ENCODE peak calls at places on chromosomes 11 and 22, in ten cellular contexts. Q is heart right ventricle, U is left ventricle myocardium inferior, A is AG04450, T is spleen, O is lower leg skin, V is RWPE1, L is tibial artery, C is upper lobe of left lung, Z is endothelial cell. Y is an unnamed sample.

GRCh38 chr11:43269229-43269928 is 42.4 kb upstream of the API5 start:
- DNase-seq in Q (peak), U (peak), A (no peak), T (peak), O (no peak), V (no peak), L (no peak), C (peak), Z (no peak), Y (no peak)

GRCh38 chr11:64564419-64564818 is 26.6 kb upstream of the SLC22A12 start:
- DNase-seq in Q (no peak), U (no peak), A (no peak), T (peak), O (no peak), V (no peak), L (no peak), C (no peak), Z (no peak), Y (no peak)

GRCh38 chr22:29716814-29717213 is 3.0 kb upstream of the CABP7 start:
- DNase-seq in Q (peak), U (peak), A (peak), T (no peak), O (no peak), V (no peak), L (peak), C (no peak), Z (peak), Y (peak)

GRCh38 chr11:84886344-84886743 is 740.8 kb downstream of the DLG2 start:
- DNase-seq in Q (peak), U (no peak), A (no peak), T (no peak), O (no peak), V (no peak), L (no peak), C (no peak), Z (no peak), Y (no peak)

GRCh38 chr22:40757071-40757470 is 62.1 kb downstream of the SLC25A17 start:
- DNase-seq in Q (no peak), U (no peak), A (no peak), T (no peak), O (no peak), V (peak), L (no peak), C (no peak), Z (no peak), Y (no peak)

GRCh38 chr22:45073064-45073463 is 63.3 kb upstream of the PHF21B start:
- DNase-seq in Q (no peak), U (no peak), A (no peak), T (no peak), O (no peak), V (no peak), L (no peak), C (no peak), Z (no peak), Y (no peak)

GRCh38 chr22:30187726-30188407 is 58.7 kb downstream of the LIF start:
- DNase-seq in Q (no peak), U (no peak), A (no peak), T (no peak), O (no peak), V (no peak), L (no peak), C (no peak), Z (no peak), Y (no peak)

GRCh38 chr11:1770061-1770460 is 6.3 kb upstream of the CTSD start:
- DNase-seq in Q (no peak), U (no peak), A (no peak), T (peak), O (no peak), V (no peak), L (no peak), C (no peak), Z (no peak), Y (no peak)

GRCh38 chr11:15159085-15159484 is 44.4 kb downstream of the INSC start:
- DNase-seq in Q (no peak), U (no peak), A (no peak), T (no peak), O (no peak), V (peak), L (no peak), C (no peak), Z (peak), Y (peak)

GRCh38 chr11:76604652-76605241 is 65.8 kb downstream of the LRRC32 start:
- DNase-seq in Q (peak), U (peak), A (no peak), T (no peak), O (peak), V (no peak), L (peak), C (no peak), Z (no peak), Y (peak)

GRCh38 chr11:87840786-87841185 is 334.5 kb downstream of the RAB38 start:
- DNase-seq in Q (no peak), U (no peak), A (no peak), T (no peak), O (no peak), V (no peak), L (no peak), C (no peak), Z (no peak), Y (no peak)

GRCh38 chr11:16917941-16918340 is 96.3 kb downstream of the PLEKHA7 start:
- DNase-seq in Q (no peak), U (no peak), A (no peak), T (no peak), O (no peak), V (peak), L (no peak), C (no peak), Z (no peak), Y (no peak)

GRCh38 chr11:28820296-28820989 is 712.3 kb downstream of the METTL15 start:
- DNase-seq in Q (no peak), U (no peak), A (no peak), T (no peak), O (no peak), V (no peak), L (no peak), C (no peak), Z (no peak), Y (peak)

GRCh38 chr22:22037740-22038139 is 55.2 kb upstream of the TOP3B start:
- DNase-seq in Q (no peak), U (no peak), A (peak), T (no peak), O (no peak), V (no peak), L (no peak), C (no peak), Z (no peak), Y (peak)

DNA sequence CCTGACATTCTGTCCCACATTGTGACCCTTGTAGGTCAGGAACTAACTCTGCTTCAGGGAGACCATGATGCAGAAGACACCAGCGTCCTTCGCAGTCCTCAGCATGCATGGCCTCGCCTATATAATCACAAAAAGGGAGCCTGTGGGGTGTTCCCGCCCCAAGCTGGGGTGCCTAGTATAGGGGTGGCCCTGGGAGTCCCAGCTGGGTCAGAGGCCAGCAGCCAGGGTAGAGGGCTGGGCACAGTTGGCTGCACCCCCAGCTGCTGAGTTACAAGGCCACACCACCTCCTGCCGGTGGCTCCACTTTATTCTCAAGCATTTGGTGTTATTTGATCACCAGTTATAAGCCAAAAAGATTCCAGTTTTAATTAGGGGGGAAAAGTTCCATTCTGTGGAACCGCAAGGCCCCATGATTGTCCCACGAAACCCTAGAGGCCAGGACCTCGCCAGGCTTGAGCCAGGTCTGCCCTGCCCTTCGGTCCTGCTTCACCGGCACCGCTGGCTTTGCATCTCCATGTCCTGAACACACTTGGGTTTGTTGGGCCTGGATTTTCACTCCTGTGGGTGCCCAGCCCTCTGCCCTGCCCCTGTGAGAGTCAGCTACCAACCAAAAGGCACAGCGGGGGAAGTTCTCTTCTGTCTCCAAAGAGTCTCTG is 15.0 kb upstream of the GNB1L start:
- DNase-seq in Q (no peak), U (no peak), A (no peak), T (peak), O (peak), V (no peak), L (peak), C (no peak), Z (no peak), Y (no peak)
- TF ChIP-seq CTCF in Q (no peak), U (no peak), A (no peak), T (no peak), O (no peak), V (no peak), L (no peak), C (no peak), Z (no peak), Y (no peak)

GRCh38 chr22:43956383-43956782 is 1.1 kb downstream of the SAMM50 start:
- DNase-seq in Q (no peak), U (no peak), A (no peak), T (no peak), O (no peak), V (no peak), L (no peak), C (no peak), Z (no peak), Y (no peak)

GRCh38 chr22:43955883-43956286 is 643 bp downstream of the SAMM50 start:
- DNase-seq in Q (no peak), U (no peak), A (no peak), T (no peak), O (no peak), V (no peak), L (no peak), C (no peak), Z (no peak), Y (peak)

GRCh38 chr22:43956805-43957463 is 1.7 kb downstream of the SAMM50 start:
- DNase-seq in Q (peak), U (no peak), A (no peak), T (no peak), O (no peak), V (no peak), L (no peak), C (no peak), Z (no peak), Y (no peak)

GRCh38 chr22:43953988-43954771 is 1.1 kb upstream of the SAMM50 start:
- DNase-seq in Q (no peak), U (no peak), A (no peak), T (no peak), O (no peak), V (no peak), L (no peak), C (no peak), Z (no peak), Y (no peak)

GRCh38 chr22:43955040-43955882 is at the start of gene SAMM50:
- DNase-seq in Q (peak), U (peak), A (peak), T (peak), O (peak), V (peak), L (peak), C (peak), Z (peak), Y (peak)
- TF ChIP-seq CTCF in Q (no peak), U (no peak), A (peak), T (no peak), O (no peak), V (peak), L (no peak), C (no peak), Z (no peak), Y (no peak)

DNA sequence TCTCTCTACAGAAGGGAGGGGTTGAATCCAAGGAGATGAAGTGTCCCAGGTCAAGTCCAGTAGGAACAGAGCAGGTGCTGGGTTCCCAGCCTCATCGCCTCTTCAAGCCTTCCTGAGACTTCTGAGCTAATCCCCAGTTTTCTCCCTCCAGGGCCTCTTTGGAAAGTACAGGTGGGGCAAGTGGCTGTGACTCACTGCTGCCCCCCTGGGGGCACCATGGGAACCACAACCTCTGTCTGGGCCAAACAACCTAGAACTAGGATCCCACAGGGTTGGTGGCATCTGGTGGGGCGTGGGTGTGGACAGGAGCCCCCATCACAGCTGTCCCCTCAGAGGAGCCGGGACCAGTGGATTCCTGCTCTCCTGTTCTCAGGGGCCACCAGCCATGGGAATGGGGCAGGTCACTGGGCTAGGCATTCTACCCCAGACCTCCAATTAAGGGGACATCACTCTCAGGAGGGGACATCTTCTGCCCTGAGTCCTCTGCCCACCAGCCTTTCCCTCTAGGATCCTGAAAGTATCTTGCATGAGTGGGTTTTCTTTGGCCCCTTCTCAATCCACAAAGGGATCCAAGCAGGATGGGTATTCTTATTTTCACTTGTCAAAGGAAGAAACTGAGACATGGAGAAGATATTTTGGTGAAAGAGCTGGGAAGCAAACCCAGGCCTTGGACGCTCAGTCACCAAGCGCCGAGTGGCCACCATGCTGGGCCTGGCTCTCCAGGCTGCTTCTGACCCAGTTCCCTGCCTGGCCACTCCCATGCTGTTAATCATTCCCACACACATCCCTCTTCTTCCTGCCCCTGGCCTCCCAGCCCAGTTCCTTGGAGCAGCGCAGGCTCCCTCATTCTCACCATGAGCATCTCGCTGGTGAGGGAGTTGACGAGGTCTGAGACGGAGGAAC is 23.8 kb downstream of the LRRC10B start:
- DNase-seq in Q (no peak), U (no peak), A (no peak), T (no peak), O (no peak), V (peak), L (no peak), C (no peak), Z (peak), Y (peak)
- TF ChIP-seq CTCF in Q (peak), U (peak), A (peak), T (peak), O (no peak), V (peak), L (peak), C (peak), Z (peak), Y (peak)

DNA sequence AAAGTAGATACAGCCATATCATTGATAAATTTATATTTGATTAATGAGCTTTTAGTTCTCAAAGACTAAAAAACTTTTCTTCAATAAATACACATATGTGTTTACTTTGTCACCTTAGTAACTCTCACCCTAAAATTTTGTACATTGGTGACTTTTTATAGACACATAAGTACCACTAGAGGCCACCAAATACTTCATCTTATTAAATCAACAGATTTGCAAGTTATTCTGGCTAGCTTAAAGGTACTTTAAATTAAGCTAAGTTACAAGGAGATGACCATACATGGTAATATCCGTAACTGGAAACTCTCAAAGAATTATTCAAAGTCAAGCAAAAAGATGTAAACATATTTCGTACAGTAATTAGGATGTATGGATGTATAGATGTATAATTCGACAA is 112.2 kb downstream of the SBF2 start:
- DNase-seq in Q (no peak), U (no peak), A (no peak), T (no peak), O (no peak), V (peak), L (no peak), C (no peak), Z (no peak), Y (peak)
- TF ChIP-seq CTCF in Q (no peak), U (peak), A (peak), T (no peak), O (no peak), V (peak), L (no peak), C (peak), Z (peak), Y (peak)

DNA sequence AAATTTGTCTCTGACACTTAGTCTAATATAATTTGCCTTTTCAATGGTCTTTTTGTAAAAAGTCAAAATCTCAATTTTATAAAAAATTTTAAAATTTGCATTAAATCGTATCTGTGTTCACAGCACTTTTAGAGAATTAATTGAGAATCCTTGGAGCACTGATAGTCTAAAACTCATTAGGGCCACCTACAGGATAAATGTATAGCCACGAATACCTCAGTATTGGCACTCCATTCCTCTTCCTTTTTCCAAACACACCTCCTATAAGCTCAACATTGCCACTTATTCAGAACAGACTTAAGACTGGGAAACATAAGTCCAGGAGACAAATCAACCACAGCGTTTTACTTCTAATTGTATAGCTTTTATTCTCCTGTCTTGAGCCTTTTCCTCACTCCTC is 776.0 kb upstream of the ARHGAP42 start:
- DNase-seq in Q (no peak), U (no peak), A (no peak), T (no peak), O (no peak), V (no peak), L (no peak), C (no peak), Z (no peak), Y (no peak)
- TF ChIP-seq CTCF in Q (no peak), U (no peak), A (no peak), T (no peak), O (no peak), V (no peak), L (no peak), C (no peak), Z (no peak), Y (no peak)

DNA sequence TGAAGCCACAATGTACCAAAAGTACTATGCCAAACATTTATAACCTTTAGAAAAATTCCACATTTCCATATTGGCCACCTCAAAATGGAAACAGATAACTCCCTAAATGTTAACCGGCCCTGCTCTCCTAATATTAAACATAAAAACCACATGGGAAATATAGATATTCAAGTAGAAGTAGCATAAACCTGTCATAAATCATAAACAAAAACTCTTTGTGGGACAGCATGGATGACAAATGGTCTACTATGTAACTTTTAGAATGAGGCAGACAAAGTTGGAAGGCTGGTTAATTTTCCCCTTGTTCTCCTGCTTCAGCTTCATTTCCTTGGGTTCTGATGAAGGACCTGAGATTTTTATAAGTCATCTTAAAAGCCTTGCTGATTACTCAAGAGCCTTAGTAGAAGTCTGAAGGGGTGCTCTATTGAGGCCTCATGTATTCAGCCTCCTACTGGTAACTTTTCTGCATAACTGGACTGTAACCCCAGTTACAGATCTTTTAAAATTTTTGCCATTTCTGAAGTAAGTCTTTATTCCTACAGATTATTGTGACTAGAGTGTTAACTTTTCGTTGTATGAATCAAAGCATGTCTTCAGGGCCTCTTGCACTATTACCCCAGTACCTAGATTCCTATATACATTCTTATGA is 116.4 kb downstream of the STIM1 start:
- DNase-seq in Q (no peak), U (no peak), A (no peak), T (no peak), O (no peak), V (no peak), L (no peak), C (no peak), Z (no peak), Y (peak)
- TF ChIP-seq CTCF in Q (no peak), U (no peak), A (peak), T (no peak), O (no peak), V (no peak), L (no peak), C (no peak), Z (no peak), Y (peak)

GRCh38 chr11:117614695-117615094 is 182.3 kb downstream of the DSCAML1 start:
- DNase-seq in Q (no peak), U (no peak), A (no peak), T (no peak), O (no peak), V (no peak), L (no peak), C (no peak), Z (no peak), Y (no peak)
- TF ChIP-seq CTCF in Q (no peak), U (no peak), A (no peak), T (no peak), O (no peak), V (no peak), L (no peak), C (no peak), Z (no peak), Y (no peak)

Y was measured in fibroblast of villous mesenchyme.